ENCODE peak calls at places on chromosomes 5 and 9, in four cellular contexts. I is psoas muscle, U is tibial nerve, T is BE2C. Q is an unnamed sample.

GRCh38 chr5:132434813-132435286 is 55.7 kb downstream of the IRF1 start:
- DNase-seq in I (no peak), U (no peak), T (no peak), Q (no peak)

GRCh38 chr5:119359737-119360413 is 4.1 kb downstream of the TNFAIP8 start:
- DNase-seq in I (no peak), U (no peak), T (no peak), Q (no peak)

GRCh38 chr9:5326893-5327548 is 12.7 kb downstream of the RLN1 start:
- DNase-seq in I (no peak), U (no peak), T (no peak), Q (no peak)

GRCh38 chr5:172078726-172079345 is 72.4 kb upstream of the FBXW11 start:
- DNase-seq in I (no peak), U (no peak), T (no peak), Q (no peak)

GRCh38 chr5:42811591-42812392 is at the start of gene SELENOP:
- DNase-seq in I (peak; percentile 56), U (peak; percentile 58), T (no peak), Q (no peak)

GRCh38 chr9:2262809-2263510 is 247.8 kb downstream of the SMARCA2 start:
- DNase-seq in I (no peak), U (no peak), T (no peak), Q (no peak)

GRCh38 chr5:8457187-8458037 is 588.5 kb downstream of the MTRR start:
- DNase-seq in I (peak; percentile 98), U (peak; percentile 85), T (peak; percentile 98), Q (peak; percentile 77)

GRCh38 chr5:106154280-106154716 is 1516.4 kb downstream of the EFNA5 start:
- DNase-seq in I (no peak), U (no peak), T (no peak), Q (no peak)

DNA sequence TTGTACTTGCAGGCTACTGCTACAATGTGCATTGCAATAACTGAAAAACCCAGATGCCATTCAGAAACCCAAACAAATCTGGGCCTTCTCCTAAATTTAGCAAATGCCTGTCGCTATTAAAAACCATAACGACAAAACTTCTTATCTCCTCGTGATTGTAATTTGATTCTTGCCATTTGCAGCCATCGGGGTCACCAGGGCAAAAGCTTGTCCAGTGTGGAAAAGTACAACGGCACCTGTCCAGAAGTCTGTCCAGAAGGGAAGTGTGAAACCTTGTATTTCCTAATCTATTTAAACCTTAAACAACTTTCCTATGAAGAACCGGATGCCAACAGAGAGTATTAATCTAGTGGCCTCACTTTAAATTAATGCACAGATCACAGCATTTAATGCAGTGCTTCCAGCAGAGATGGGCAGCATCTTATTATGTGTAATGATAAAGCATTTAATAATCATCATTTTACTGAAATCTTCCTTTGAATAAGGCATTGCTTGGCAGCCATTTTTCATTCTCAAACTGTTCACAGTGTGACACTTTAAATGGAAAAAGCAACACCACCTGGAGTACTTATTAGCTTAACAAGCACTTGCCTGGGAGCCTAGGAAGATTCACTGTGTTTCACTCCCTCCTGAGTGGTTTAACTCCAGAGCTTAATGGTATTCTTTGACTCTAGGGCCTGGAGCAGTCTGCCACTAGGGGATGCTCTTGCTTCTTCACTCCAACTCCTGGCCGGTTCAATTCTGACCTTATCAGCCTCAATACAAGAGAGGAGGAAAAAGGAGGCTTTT is 4.9 kb upstream of the C7 start:
- DNase-seq in I (no peak), U (peak; percentile 49), T (peak; percentile 74), Q (no peak)
- TF ChIP-seq CTCF in I (peak; percentile 78), U (peak; percentile 89), T (peak; percentile 100), Q (peak; percentile 57)

GRCh38 chr5:170067152-170067551 is 38.5 kb upstream of the FOXI1 start:
- DNase-seq in I (no peak), U (no peak), T (no peak), Q (no peak)
- H3K27me3 ChIP-seq in I (no peaks in the 10 kb centered on the region), U (no peaks in the 10 kb centered on the region), T (no peaks in the 10 kb centered on the region), Q (no peaks in the 10 kb centered on the region)

GRCh38 chr5:41641621-41642020 is 131.2 kb upstream of the PLCXD3 start:
- DNase-seq in I (no peak), U (no peak), T (no peak), Q (no peak)
- TF ChIP-seq CTCF in I (no peak), U (no peak), T (no peak), Q (no peak)

GRCh38 chr9:126518763-126519162 is 95.0 kb upstream of the LMX1B start:
- DNase-seq in I (no peak), U (no peak), T (no peak), Q (no peak)

GRCh38 chr9:126516561-126516935 is 97.2 kb upstream of the LMX1B start:
- DNase-seq in I (no peak), U (no peak), T (no peak), Q (no peak)

GRCh38 chr9:126515873-126516505 is 97.7 kb upstream of the LMX1B start:
- DNase-seq in I (no peak), U (no peak), T (no peak), Q (no peak)

GRCh38 chr9:126517751-126518261 is 95.9 kb upstream of the LMX1B start:
- DNase-seq in I (no peak), U (no peak), T (no peak), Q (no peak)

GRCh38 chr9:126516936-126517750 is 96.6 kb upstream of the LMX1B start:
- DNase-seq in I (peak; percentile 73), U (peak; percentile 46), T (peak; percentile 74), Q (no peak)
- H3K27me3 ChIP-seq in I (peaks cover 25% of the 10 kb centered on the region), U (peaks cover 62% of the 10 kb centered on the region), T (no peaks in the 10 kb centered on the region), Q (peaks cover 48% of the 10 kb centered on the region)